ENCODE peak calls at places on chromosomes 3 and 15, in nine cellular contexts. P is AG04450, V is cardiac muscle cell, L is colonic mucosa, R is foreskin fibroblast, W is esophagus muscularis mucosa, D is fibroblast of pulmonary artery, C is fibroblast of mammary gland, F is vagina. M is an unnamed sample.

GRCh38 chr3:62589078-62589477 is 215.7 kb upstream of the FEZF2 start:
- DNase-seq in P (no peak), V (no peak), L (no peak), R (peak), W (no peak), D (no peak), C (no peak), F (no peak), M (no peak)

GRCh38 chr3:113104746-113105479 is 106.4 kb upstream of the BOC start:
- DNase-seq in P (no peak), V (no peak), L (no peak), R (no peak), W (no peak), D (no peak), C (no peak), F (no peak), M (peak)

GRCh38 chr3:61985020-61985419 is 388.3 kb downstream of the FEZF2 start:
- DNase-seq in P (peak), V (no peak), L (no peak), R (peak), W (no peak), D (peak), C (peak), F (no peak), M (peak)

GRCh38 chr3:78728406-78729145 is 1039.2 kb downstream of the ROBO1 start:
- DNase-seq in P (no peak), V (peak), L (peak), R (peak), W (no peak), D (peak), C (peak), F (no peak), M (peak)

GRCh38 chr3:39191103-39191502 is 1.3 kb downstream of the XIRP1 start:
- DNase-seq in P (no peak), V (peak), L (no peak), R (no peak), W (no peak), D (no peak), C (no peak), F (no peak), M (no peak)

GRCh38 chr3:47536221-47536891 is 22.8 kb upstream of the ELP6 start:
- DNase-seq in P (no peak), V (no peak), L (no peak), R (no peak), W (no peak), D (no peak), C (no peak), F (no peak), M (no peak)

GRCh38 chr3:142244056-142244455 is 18.7 kb upstream of the GK5 start:
- DNase-seq in P (no peak), V (no peak), L (no peak), R (peak), W (no peak), D (no peak), C (peak), F (no peak), M (no peak)

GRCh38 chr15:39462691-39463090 is 118.2 kb upstream of the THBS1 start:
- DNase-seq in P (no peak), V (no peak), L (no peak), R (peak), W (no peak), D (peak), C (peak), F (no peak), M (peak)

GRCh38 chr15:84402856-84403608 is 167.5 kb downstream of the GOLGA6L4 start:
- DNase-seq in P (no peak), V (no peak), L (peak), R (no peak), W (peak), D (no peak), C (no peak), F (peak), M (no peak)

GRCh38 chr3:181383760-181384159 is 328.0 kb upstream of the SOX2 start:
- DNase-seq in P (no peak), V (no peak), L (no peak), R (no peak), W (no peak), D (no peak), C (no peak), F (no peak), M (no peak)

GRCh38 chr15:71294636-71295241 is 179.5 kb downstream of the THSD4 start:
- DNase-seq in P (peak), V (no peak), L (peak), R (peak), W (no peak), D (peak), C (peak), F (no peak), M (peak)

GRCh38 chr15:54277834-54278233 is 299.6 kb downstream of the UNC13C start:
- DNase-seq in P (no peak), V (no peak), L (no peak), R (no peak), W (no peak), D (no peak), C (no peak), F (no peak), M (no peak)

GRCh38 chr15:77021088-77021481 is 26.2 kb downstream of the PSTPIP1 start:
- DNase-seq in P (no peak), V (peak), L (no peak), R (no peak), W (no peak), D (no peak), C (no peak), F (no peak), M (no peak)

GRCh38 chr3:64732570-64732969 is 44.8 kb upstream of the ADAMTS9 start:
- DNase-seq in P (no peak), V (no peak), L (no peak), R (peak), W (no peak), D (no peak), C (peak), F (no peak), M (peak)

GRCh38 chr3:76700323-76700722 is 339.6 kb upstream of the ROBO2 start:
- DNase-seq in P (peak), V (no peak), L (no peak), R (peak), W (no peak), D (no peak), C (no peak), F (no peak), M (no peak)

GRCh38 chr15:25439456-25439836 is 622 bp upstream of the UBE3A start:
- DNase-seq in P (no peak), V (no peak), L (peak), R (peak), W (no peak), D (peak), C (peak), F (no peak), M (no peak)

GRCh38 chr3:99118381-99118780 is 216.9 kb upstream of the DCBLD2 start:
- DNase-seq in P (no peak), V (no peak), L (no peak), R (peak), W (no peak), D (no peak), C (no peak), F (no peak), M (peak)

GRCh38 chr15:92811514-92811913 is 88.6 kb upstream of the CHD2 start:
- DNase-seq in P (no peak), V (no peak), L (peak), R (no peak), W (no peak), D (peak), C (no peak), F (no peak), M (peak)

GRCh38 chr3:44000586-44000985 is 241.1 kb upstream of the TOPAZ1 start:
- DNase-seq in P (no peak), V (no peak), L (no peak), R (peak), W (no peak), D (no peak), C (peak), F (no peak), M (peak)

GRCh38 chr3:122886951-122887350 is 92.1 kb downstream of the SLC49A4 start:
- DNase-seq in P (no peak), V (no peak), L (no peak), R (no peak), W (no peak), D (no peak), C (no peak), F (no peak), M (no peak)

GRCh38 chr3:39809181-39809994 is at the start of gene MYRIP:
- DNase-seq in P (no peak), V (peak), L (peak), R (peak), W (no peak), D (peak), C (no peak), F (no peak), M (no peak)

GRCh38 chr3:125055913-125056705 is at the start of gene HEG1:
- DNase-seq in P (no peak), V (peak), L (peak), R (peak), W (peak), D (peak), C (peak), F (no peak), M (peak)

GRCh38 chr3:146218880-146219866 is 31.7 kb downstream of the PLSCR4 start:
- DNase-seq in P (peak), V (peak), L (peak), R (peak), W (no peak), D (peak), C (peak), F (no peak), M (peak)

GRCh38 chr3:118208642-118209041 is 826.0 kb downstream of the IGSF11 start:
- DNase-seq in P (no peak), V (no peak), L (no peak), R (no peak), W (no peak), D (no peak), C (no peak), F (no peak), M (no peak)

GRCh38 chr3:52847241-52847640 is 12.4 kb upstream of the MUSTN1 start:
- DNase-seq in P (no peak), V (no peak), L (no peak), R (no peak), W (no peak), D (no peak), C (no peak), F (no peak), M (no peak)

GRCh38 chr15:91045065-91045464 is 22.7 kb upstream of the VPS33B start:
- DNase-seq in P (no peak), V (no peak), L (no peak), R (no peak), W (no peak), D (no peak), C (no peak), F (no peak), M (no peak)

GRCh38 chr15:57705746-57706404 is 639 bp upstream of the POLR2M start:
- DNase-seq in P (no peak), V (no peak), L (no peak), R (no peak), W (no peak), D (no peak), C (no peak), F (no peak), M (no peak)

GRCh38 chr3:149180057-149180573 is 41.5 kb downstream of the CP start:
- DNase-seq in P (peak), V (no peak), L (peak), R (peak), W (peak), D (peak), C (peak), F (no peak), M (peak)

GRCh38 chr3:159835126-159835525 is 153.5 kb upstream of the IL12A start:
- DNase-seq in P (no peak), V (no peak), L (no peak), R (no peak), W (no peak), D (no peak), C (no peak), F (no peak), M (no peak)

GRCh38 chr3:114498779-114499370 is 205.0 kb downstream of the TIGIT start:
- DNase-seq in P (no peak), V (no peak), L (no peak), R (peak), W (no peak), D (peak), C (peak), F (no peak), M (peak)

GRCh38 chr3:101195951-101196713 is 124.2 kb downstream of the IMPG2 start:
- DNase-seq in P (no peak), V (peak), L (no peak), R (peak), W (peak), D (peak), C (peak), F (no peak), M (peak)

GRCh38 chr15:90664650-90665287 is 52.4 kb upstream of the BLM start:
- DNase-seq in P (no peak), V (peak), L (peak), R (peak), W (no peak), D (peak), C (peak), F (no peak), M (peak)

GRCh38 chr3:43155464-43156121 is 49.7 kb upstream of the POMGNT2 start:
- DNase-seq in P (peak), V (peak), L (peak), R (peak), W (peak), D (peak), C (peak), F (no peak), M (peak)

GRCh38 chr3:18987862-18988447 is 160.4 kb upstream of the KCNH8 start:
- DNase-seq in P (no peak), V (no peak), L (no peak), R (no peak), W (no peak), D (no peak), C (no peak), F (no peak), M (no peak)

GRCh38 chr15:28093761-28094535 is 5.2 kb downstream of the OCA2 start:
- DNase-seq in P (no peak), V (no peak), L (peak), R (no peak), W (no peak), D (no peak), C (no peak), F (no peak), M (no peak)
- H3K4me3 ChIP-seq in P (no peak), V (no peak), L (peak), R (no peak), W (peak), D (no peak), C (no peak), F (peak), M (no peak)

DNA sequence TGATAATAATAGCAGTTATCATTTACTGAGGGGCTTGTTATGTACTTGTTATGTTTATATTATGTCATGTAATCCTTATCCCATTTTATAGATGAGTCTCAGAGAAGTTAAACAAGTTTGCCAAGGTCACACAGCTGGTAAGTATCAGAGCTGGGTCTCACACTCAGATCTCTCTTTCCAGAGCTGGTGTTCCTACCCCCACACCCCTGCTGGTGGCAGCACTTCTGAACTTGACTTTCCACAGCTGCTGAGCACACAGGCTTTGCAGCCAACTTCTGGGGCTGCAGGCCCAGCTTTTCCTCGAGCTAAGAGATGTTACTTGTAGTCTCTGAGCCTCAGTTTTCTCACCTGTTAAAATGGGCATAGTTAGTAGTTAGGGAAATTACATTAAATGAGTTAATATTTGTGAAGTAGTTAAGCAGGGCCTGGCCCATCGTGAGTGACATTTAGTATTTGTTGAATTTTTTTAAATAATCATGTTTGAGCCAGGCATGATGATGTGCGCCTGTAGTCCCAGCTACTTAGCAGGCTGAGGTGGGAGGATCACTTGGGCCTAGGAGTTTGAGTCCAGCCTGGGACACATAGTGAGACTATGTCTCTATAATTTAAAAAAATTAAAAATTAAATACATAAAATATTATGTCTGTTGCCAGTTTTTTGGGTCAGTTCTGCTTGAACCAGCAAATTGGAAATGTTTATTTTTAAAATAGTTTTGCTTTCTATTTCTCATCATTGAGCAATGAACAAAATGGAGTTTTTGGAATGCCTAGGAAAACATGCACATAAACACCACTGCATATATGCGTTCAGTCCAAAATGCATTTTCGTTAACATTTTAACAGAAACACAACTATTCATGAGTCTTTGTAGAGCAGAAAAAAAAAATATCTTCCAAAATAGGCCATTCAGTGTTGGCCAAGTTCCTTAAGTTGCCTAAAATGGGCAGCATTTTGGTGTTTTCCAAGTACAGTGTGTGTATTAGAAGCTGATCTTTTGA is 87.3 kb downstream of the SMAD6 start:
- DNase-seq in P (peak), V (peak), L (no peak), R (peak), W (no peak), D (peak), C (peak), F (no peak), M (peak)
- TF ChIP-seq CTCF in P (peak), V (peak), L (no peak), R (peak), W (peak), D (peak), C (peak), F (no peak), M (peak)

DNA sequence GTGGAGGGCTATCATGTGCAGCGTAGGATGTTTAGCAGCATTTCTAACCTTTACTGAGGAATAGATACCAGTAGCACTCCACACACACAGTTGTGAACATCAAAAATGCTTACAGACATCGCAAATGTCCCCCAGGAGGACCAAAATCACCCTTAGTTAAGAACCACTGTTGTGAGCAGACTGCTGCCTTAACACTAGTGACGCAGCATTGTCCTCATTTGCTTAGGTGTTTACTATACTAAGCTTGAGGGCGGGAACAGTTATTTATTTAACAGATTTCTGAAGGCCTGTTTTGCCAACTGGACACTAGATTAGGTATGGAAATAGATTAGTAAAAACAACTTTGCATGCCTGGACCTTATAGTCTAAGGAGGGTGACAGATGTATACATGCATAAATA is 2.3 kb downstream of the PPP2R3A start:
- DNase-seq in P (no peak), V (no peak), L (no peak), R (no peak), W (no peak), D (no peak), C (no peak), F (no peak), M (no peak)
- H3K4me3 ChIP-seq in P (peak), V (peak), L (no peak), R (peak), W (peak), D (no peak), C (peak), F (no peak), M (no peak)

GRCh38 chr3:58466899-58467563 is 24.9 kb upstream of the KCTD6 start:
- DNase-seq in P (no peak), V (no peak), L (no peak), R (no peak), W (no peak), D (no peak), C (no peak), F (no peak), M (no peak)

GRCh38 chr3:58463181-58463941 is 28.5 kb upstream of the KCTD6 start:
- DNase-seq in P (peak), V (peak), L (peak), R (peak), W (no peak), D (peak), C (peak), F (no peak), M (peak)

GRCh38 chr3:58464875-58465274 is 27.0 kb upstream of the KCTD6 start:
- DNase-seq in P (no peak), V (no peak), L (no peak), R (no peak), W (no peak), D (no peak), C (no peak), F (no peak), M (no peak)

GRCh38 chr3:58462829-58463180 is 29.1 kb upstream of the KCTD6 start:
- DNase-seq in P (no peak), V (no peak), L (no peak), R (no peak), W (no peak), D (no peak), C (no peak), F (no peak), M (no peak)

GRCh38 chr3:58463942-58464271 is 28.0 kb upstream of the KCTD6 start:
- DNase-seq in P (no peak), V (no peak), L (no peak), R (no peak), W (no peak), D (no peak), C (no peak), F (no peak), M (no peak)
- TF ChIP-seq CTCF in P (no peak), V (no peak), L (peak), R (no peak), W (peak), D (no peak), C (no peak), F (no peak), M (no peak)

GRCh38 chr3:48685603-48686511 is at the start of gene NCKIPSD:
- DNase-seq in P (no peak), V (peak), L (peak), R (peak), W (peak), D (peak), C (peak), F (no peak), M (peak)

GRCh38 chr3:48685293-48685602 is 467 bp downstream of the NCKIPSD start:
- DNase-seq in P (no peak), V (no peak), L (no peak), R (no peak), W (no peak), D (no peak), C (no peak), F (no peak), M (no peak)

GRCh38 chr3:48684480-48685143 is 1.1 kb downstream of the NCKIPSD start:
- DNase-seq in P (no peak), V (no peak), L (no peak), R (peak), W (no peak), D (no peak), C (peak), F (no peak), M (no peak)

GRCh38 chr3:48682786-48683185 is 2.9 kb downstream of the NCKIPSD start:
- DNase-seq in P (no peak), V (no peak), L (no peak), R (no peak), W (no peak), D (no peak), C (no peak), F (no peak), M (no peak)

DNA sequence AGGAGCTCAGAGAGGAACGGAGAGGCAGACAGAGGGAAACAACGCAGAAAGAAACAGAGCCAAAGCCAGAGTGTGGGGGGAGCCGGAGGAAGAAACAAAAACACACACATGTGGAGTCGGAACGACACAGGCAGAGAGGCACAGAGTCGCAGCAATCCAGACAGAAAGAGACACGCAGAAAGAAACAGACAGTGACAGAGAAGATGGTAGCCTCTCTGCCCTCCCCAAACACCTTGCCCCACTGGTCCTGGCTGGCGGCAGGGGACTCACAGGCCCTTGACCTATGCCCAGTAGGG is 1.7 kb downstream of the NCKIPSD start:
- DNase-seq in P (no peak), V (no peak), L (no peak), R (peak), W (no peak), D (peak), C (no peak), F (no peak), M (no peak)
- H3K4me3 ChIP-seq in P (peak), V (no peak), L (no peak), R (peak), W (peak), D (peak), C (peak), F (peak), M (no peak)

GRCh38 chr3:32155117-32155516 is 48.7 kb downstream of the GPD1L start:
- DNase-seq in P (no peak), V (no peak), L (no peak), R (no peak), W (no peak), D (no peak), C (no peak), F (no peak), M (no peak)

GRCh38 chr3:32153414-32154016 is 47.1 kb downstream of the GPD1L start:
- DNase-seq in P (no peak), V (no peak), L (no peak), R (no peak), W (no peak), D (no peak), C (no peak), F (no peak), M (no peak)

GRCh38 chr3:32157600-32158264 is 51.3 kb downstream of the GPD1L start:
- DNase-seq in P (no peak), V (no peak), L (no peak), R (peak), W (no peak), D (no peak), C (no peak), F (no peak), M (no peak)

GRCh38 chr3:32148356-32148755 is 41.9 kb downstream of the GPD1L start:
- DNase-seq in P (no peak), V (no peak), L (no peak), R (peak), W (no peak), D (no peak), C (no peak), F (no peak), M (no peak)

GRCh38 chr3:32154180-32154579 is 47.8 kb downstream of the GPD1L start:
- DNase-seq in P (no peak), V (no peak), L (no peak), R (no peak), W (no peak), D (no peak), C (no peak), F (no peak), M (no peak)
- TF ChIP-seq CTCF in P (peak), V (peak), L (no peak), R (no peak), W (no peak), D (peak), C (peak), F (no peak), M (peak)